ENCODE peak calls at places on chromosome 16, in seven cellular contexts. X, O, L, E, R, M and S are unnamed samples.

GRCh38 chr16:31181102-31181830 is 1.3 kb downstream of the FUS start:
- DNase-seq in X (no peak), O (no peak), L (no peak), E (no peak), R (peak; percentile 46), M (peak; percentile 49), S (peak; percentile 63)

GRCh38 chr16:81831722-81832126 is 52.6 kb downstream of the PLCG2 start:
- DNase-seq in X (no peak), O (no peak), L (no peak), E (peak; percentile 77), R (no peak), M (no peak), S (peak; percentile 78)

GRCh38 chr16:67001726-67002125 is 13.3 kb downstream of the CES4A start:
- DNase-seq in X (no peak), O (no peak), L (no peak), E (no peak), R (no peak), M (no peak), S (no peak)

GRCh38 chr16:13896543-13897182 is 23.3 kb upstream of the ERCC4 start:
- DNase-seq in X (no peak), O (no peak), L (no peak), E (no peak), R (peak; percentile 22), M (no peak), S (no peak)

GRCh38 chr16:8961811-8962390 is 1.8 kb downstream of the USP7 start:
- DNase-seq in X (no peak), O (no peak), L (no peak), E (no peak), R (peak; percentile 31), M (no peak), S (no peak)

GRCh38 chr16:2857451-2858244 is at the start of gene PRSS22:
- DNase-seq in X (no peak), O (no peak), L (no peak), E (no peak), R (no peak), M (peak; percentile 61), S (no peak)

GRCh38 chr16:85286970-85287814 is 174.9 kb upstream of the CIBAR2 start:
- DNase-seq in X (peak; percentile 26), O (no peak), L (no peak), E (peak; percentile 78), R (peak; percentile 98), M (peak; percentile 56), S (no peak)

GRCh38 chr16:2432801-2433505 is 3.7 kb downstream of the CCNF start:
- DNase-seq in X (no peak), O (no peak), L (no peak), E (no peak), R (no peak), M (no peak), S (peak; percentile 36)

GRCh38 chr16:22732315-22732840 is 81.6 kb upstream of the HS3ST2 start:
- DNase-seq in X (no peak), O (no peak), L (no peak), E (no peak), R (no peak), M (no peak), S (no peak)

GRCh38 chr16:2609827-2610470 is 72.1 kb downstream of the PDPK1 start:
- DNase-seq in X (no peak), O (no peak), L (no peak), E (no peak), R (no peak), M (no peak), S (peak; percentile 1)

GRCh38 chr16:69827527-69827926 is 65.4 kb downstream of the WWP2 start:
- DNase-seq in X (no peak), O (no peak), L (no peak), E (no peak), R (no peak), M (no peak), S (no peak)

GRCh38 chr16:17578921-17579876 is 108.4 kb upstream of the XYLT1 start:
- DNase-seq in X (peak; percentile 16), O (peak; percentile 67), L (peak; percentile 29), E (no peak), R (peak; percentile 76), M (peak; percentile 89), S (no peak)

GRCh38 chr16:539901-540530 is 12.5 kb downstream of the CAPN15 start:
- DNase-seq in X (no peak), O (peak; percentile 17), L (no peak), E (no peak), R (no peak), M (no peak), S (no peak)

GRCh38 chr16:54812229-54812628 is 118.4 kb upstream of the IRX5 start:
- DNase-seq in X (peak; percentile 3), O (no peak), L (no peak), E (no peak), R (peak; percentile 8), M (no peak), S (no peak)

GRCh38 chr16:80614908-80615696 is 74.3 kb downstream of the DYNLRB2 start:
- DNase-seq in X (no peak), O (no peak), L (no peak), E (no peak), R (no peak), M (no peak), S (no peak)

GRCh38 chr16:85418978-85419491 is 194.1 kb upstream of the GSE1 start:
- DNase-seq in X (no peak), O (no peak), L (no peak), E (peak; percentile 34), R (peak; percentile 95), M (no peak), S (peak; percentile 14)